ENCODE peak calls at places on chromosomes 11 and 22, in four cellular contexts. T is cardiac muscle cell; W is RKO; F is stimulated activated CD8-positive, alpha-beta memory T cell treated with anti-CD3 and anti-CD28 coated beads, Interleukin-4, amount 100 ng/mL, for 4 hours. E is an unnamed sample.
A peak's percentile ranks its signal among the peaks of the same experiment; 100 is the strongest.

GRCh38 chr22:29641052-29641780 is 37.8 kb downstream of the NF2 start:
- DNase-seq in T (no peak), W (no peak), F (no peak), E (no peak)

GRCh38 chr22:28283025-28283654 is 364.1 kb upstream of the PITPNB start:
- DNase-seq in T (no peak), W (no peak), F (no peak), E (no peak)

GRCh38 chr22:35914665-35915476 is 113.8 kb downstream of the RBFOX2 start:
- DNase-seq in T (peak; percentile 92), W (peak; percentile 91), F (no peak), E (peak; percentile 92)

GRCh38 chr22:29245626-29246385 is 22.0 kb downstream of the RHBDD3 start:
- DNase-seq in T (peak; percentile 74), W (peak; percentile 50), F (peak; percentile 42), E (peak; percentile 47)

GRCh38 chr22:27842236-27842993 is 40.9 kb upstream of the MN1 start:
- DNase-seq in T (peak; percentile 71), W (no peak), F (no peak), E (no peak)

GRCh38 chr22:24302591-24302990 is 32.0 kb downstream of the SPECC1L start:
- DNase-seq in T (no peak), W (no peak), F (no peak), E (no peak)

GRCh38 chr22:43151251-43152000 is at the start of gene TSPO:
- DNase-seq in T (peak; percentile 57), W (peak; percentile 56), F (peak; percentile 22), E (peak; percentile 48)

GRCh38 chr11:72759468-72759867 is 7.3 kb upstream of the ARAP1 start:
- DNase-seq in T (no peak), W (no peak), F (no peak), E (no peak)

GRCh38 chr11:6612816-6613136 is 760 bp upstream of the TAF10 start:
- DNase-seq in T (no peak), W (no peak), F (no peak), E (no peak)

GRCh38 chr22:23696326-23696851 is 5.6 kb downstream of the RGL4 start:
- DNase-seq in T (no peak), W (no peak), F (peak; percentile 53), E (no peak)